ENCODE peak calls at places on chromosomes 2 and 18, in ten cellular contexts. One of them, this sample, is unnamed.

GRCh38 chr2:27792759-27793158 is 21.2 kb downstream of the MRPL33 start:
- DNase-seq in kidney epithelial cell: no peak
- DNase-seq in keratinocyte: no peak
- DNase-seq in pancreas: no peak
- DNase-seq in esophagus squamous epithelium: no peak
- DNase-seq in heart right ventricle: no peak
- DNase-seq in A549: no peak
- DNase-seq in PC-3: peak; percentile 65
- DNase-seq in kidney: no peak
- DNase-seq in GM12878: no peak
- DNase-seq in this sample: no peak

GRCh38 chr18:40534748-40535147 is 1420.3 kb upstream of the PIK3C3 start:
- DNase-seq in kidney epithelial cell: no peak
- DNase-seq in keratinocyte: peak; percentile 85
- DNase-seq in pancreas: no peak
- DNase-seq in esophagus squamous epithelium: no peak
- DNase-seq in heart right ventricle: no peak
- DNase-seq in A549: no peak
- DNase-seq in PC-3: peak; percentile 53
- DNase-seq in kidney: no peak
- DNase-seq in GM12878: no peak
- DNase-seq in this sample: no peak

GRCh38 chr2:174059178-174059874 is 94.2 kb upstream of the SP3 start:
- DNase-seq in kidney epithelial cell: peak; percentile 32
- DNase-seq in keratinocyte: no peak
- DNase-seq in pancreas: no peak
- DNase-seq in esophagus squamous epithelium: no peak
- DNase-seq in heart right ventricle: no peak
- DNase-seq in A549: peak; percentile 16
- DNase-seq in PC-3: peak; percentile 42
- DNase-seq in kidney: no peak
- DNase-seq in GM12878: no peak
- DNase-seq in this sample: no peak

GRCh38 chr2:177242136-177242987 is 22.2 kb downstream of the NFE2L2 start:
- DNase-seq in kidney epithelial cell: peak; percentile 87
- DNase-seq in keratinocyte: no peak
- DNase-seq in pancreas: no peak
- DNase-seq in esophagus squamous epithelium: no peak
- DNase-seq in heart right ventricle: no peak
- DNase-seq in A549: peak; percentile 84
- DNase-seq in PC-3: peak; percentile 92
- DNase-seq in kidney: no peak
- DNase-seq in GM12878: no peak
- DNase-seq in this sample: no peak

GRCh38 chr2:98656800-98657199 is 48.4 kb downstream of the UNC50 start:
- DNase-seq in kidney epithelial cell: no peak
- DNase-seq in keratinocyte: no peak
- DNase-seq in pancreas: no peak
- DNase-seq in esophagus squamous epithelium: no peak
- DNase-seq in heart right ventricle: no peak
- DNase-seq in A549: no peak
- DNase-seq in PC-3: no peak
- DNase-seq in kidney: no peak
- DNase-seq in GM12878: no peak
- DNase-seq in this sample: no peak

GRCh38 chr2:128448331-128449225 is 129.9 kb upstream of the HS6ST1 start:
- DNase-seq in kidney epithelial cell: no peak
- DNase-seq in keratinocyte: no peak
- DNase-seq in pancreas: no peak
- DNase-seq in esophagus squamous epithelium: no peak
- DNase-seq in heart right ventricle: no peak
- DNase-seq in A549: no peak
- DNase-seq in PC-3: no peak
- DNase-seq in kidney: no peak
- DNase-seq in GM12878: no peak
- DNase-seq in this sample: no peak

GRCh38 chr2:54952978-54953456 is 97.2 kb downstream of the RTN4 start:
- DNase-seq in kidney epithelial cell: no peak
- DNase-seq in keratinocyte: no peak
- DNase-seq in pancreas: no peak
- DNase-seq in esophagus squamous epithelium: no peak
- DNase-seq in heart right ventricle: no peak
- DNase-seq in A549: peak; percentile 54
- DNase-seq in PC-3: peak; percentile 91
- DNase-seq in kidney: no peak
- DNase-seq in GM12878: no peak
- DNase-seq in this sample: no peak

GRCh38 chr18:13577091-13577697 is 149.2 kb downstream of the FAM210A start:
- DNase-seq in kidney epithelial cell: no peak
- DNase-seq in keratinocyte: no peak
- DNase-seq in pancreas: no peak
- DNase-seq in esophagus squamous epithelium: no peak
- DNase-seq in heart right ventricle: no peak
- DNase-seq in A549: no peak
- DNase-seq in PC-3: peak; percentile 22
- DNase-seq in kidney: no peak
- DNase-seq in GM12878: peak; percentile 90
- DNase-seq in this sample: no peak

GRCh38 chr18:67302043-67302442 is 214.5 kb downstream of the DSEL start:
- DNase-seq in kidney epithelial cell: peak; percentile 1
- DNase-seq in keratinocyte: no peak
- DNase-seq in pancreas: no peak
- DNase-seq in esophagus squamous epithelium: no peak
- DNase-seq in heart right ventricle: no peak
- DNase-seq in A549: no peak
- DNase-seq in PC-3: peak; percentile 39
- DNase-seq in kidney: no peak
- DNase-seq in GM12878: no peak
- DNase-seq in this sample: no peak

GRCh38 chr2:40485319-40485718 is 33.4 kb upstream of the SLC8A1 start:
- DNase-seq in kidney epithelial cell: no peak
- DNase-seq in keratinocyte: no peak
- DNase-seq in pancreas: no peak
- DNase-seq in esophagus squamous epithelium: no peak
- DNase-seq in heart right ventricle: no peak
- DNase-seq in A549: no peak
- DNase-seq in PC-3: no peak
- DNase-seq in kidney: no peak
- DNase-seq in GM12878: no peak
- DNase-seq in this sample: no peak

GRCh38 chr18:13222371-13223281 is 4.1 kb downstream of the LDLRAD4 start:
- DNase-seq in kidney epithelial cell: no peak
- DNase-seq in keratinocyte: no peak
- DNase-seq in pancreas: peak; percentile 26
- DNase-seq in esophagus squamous epithelium: no peak
- DNase-seq in heart right ventricle: peak; percentile 76
- DNase-seq in A549: no peak
- DNase-seq in PC-3: peak; percentile 23
- DNase-seq in kidney: peak; percentile 95
- DNase-seq in GM12878: no peak
- DNase-seq in this sample: no peak

GRCh38 chr2:128313076-128313836 is 5.4 kb downstream of the HS6ST1 start:
- DNase-seq in kidney epithelial cell: no peak
- DNase-seq in keratinocyte: no peak
- DNase-seq in pancreas: peak; percentile 13
- DNase-seq in esophagus squamous epithelium: no peak
- DNase-seq in heart right ventricle: peak; percentile 9
- DNase-seq in A549: peak; percentile 44
- DNase-seq in PC-3: peak; percentile 47
- DNase-seq in kidney: peak; percentile 68
- DNase-seq in GM12878: no peak
- DNase-seq in this sample: no peak

GRCh38 chr2:102301867-102302362 is 9.4 kb upstream of the IL1RL1 start:
- DNase-seq in kidney epithelial cell: no peak
- DNase-seq in keratinocyte: no peak
- DNase-seq in pancreas: no peak
- DNase-seq in esophagus squamous epithelium: no peak
- DNase-seq in heart right ventricle: no peak
- DNase-seq in A549: peak; percentile 40
- DNase-seq in PC-3: peak; percentile 46
- DNase-seq in kidney: no peak
- DNase-seq in GM12878: peak; percentile 47
- DNase-seq in this sample: no peak

GRCh38 chr2:121748202-121748601 is 7.2 kb upstream of the TSN start:
- DNase-seq in kidney epithelial cell: no peak
- DNase-seq in keratinocyte: no peak
- DNase-seq in pancreas: no peak
- DNase-seq in esophagus squamous epithelium: no peak
- DNase-seq in heart right ventricle: no peak
- DNase-seq in A549: peak; percentile 61
- DNase-seq in PC-3: peak; percentile 50
- DNase-seq in kidney: no peak
- DNase-seq in GM12878: no peak
- DNase-seq in this sample: no peak

GRCh38 chr2:20456049-20456665 is 9.3 kb downstream of the RHOB start:
- DNase-seq in kidney epithelial cell: no peak
- DNase-seq in keratinocyte: no peak
- DNase-seq in pancreas: no peak
- DNase-seq in esophagus squamous epithelium: no peak
- DNase-seq in heart right ventricle: no peak
- DNase-seq in A549: no peak
- DNase-seq in PC-3: no peak
- DNase-seq in kidney: no peak
- DNase-seq in GM12878: no peak
- DNase-seq in this sample: no peak

GRCh38 chr2:152600051-152600657 is 117.1 kb downstream of the PRPF40A start:
- DNase-seq in kidney epithelial cell: no peak
- DNase-seq in keratinocyte: no peak
- DNase-seq in pancreas: no peak
- DNase-seq in esophagus squamous epithelium: no peak
- DNase-seq in heart right ventricle: no peak
- DNase-seq in A549: no peak
- DNase-seq in PC-3: no peak
- DNase-seq in kidney: no peak
- DNase-seq in GM12878: no peak
- DNase-seq in this sample: no peak

DNA sequence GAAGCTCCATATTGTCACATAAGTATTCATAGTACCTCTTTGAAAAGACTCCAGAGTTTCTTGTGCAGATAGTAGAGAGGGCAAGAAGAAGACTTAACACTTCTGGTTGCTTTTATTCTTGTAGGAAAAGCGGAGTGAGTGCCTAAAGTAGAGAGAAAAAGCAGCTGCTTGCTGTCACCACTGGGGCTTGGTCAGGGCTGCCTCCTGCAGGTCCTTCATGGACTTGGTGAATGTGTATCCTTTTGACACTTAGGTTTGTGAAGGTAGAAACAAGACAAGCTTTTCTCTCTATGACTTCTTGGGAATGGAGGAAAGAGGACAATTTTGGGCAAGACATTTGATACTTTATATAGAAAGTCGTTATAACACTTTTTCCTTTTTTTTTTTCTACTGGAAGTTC is 312.8 kb upstream of the FANCL start:
- DNase-seq in kidney epithelial cell: no peak
- DNase-seq in keratinocyte: no peak
- DNase-seq in pancreas: no peak
- DNase-seq in esophagus squamous epithelium: no peak
- DNase-seq in heart right ventricle: no peak
- DNase-seq in A549: peak; percentile 30
- DNase-seq in PC-3: peak; percentile 51
- DNase-seq in kidney: no peak
- DNase-seq in GM12878: no peak
- DNase-seq in this sample: no peak
- TF ChIP-seq CTCF in kidney epithelial cell: peak; percentile 19
- TF ChIP-seq CTCF in keratinocyte: peak; percentile 63
- TF ChIP-seq CTCF in pancreas: no peak
- TF ChIP-seq CTCF in esophagus squamous epithelium: no peak
- TF ChIP-seq CTCF in heart right ventricle: peak; percentile 19
- TF ChIP-seq CTCF in A549: peak; percentile 10
- TF ChIP-seq CTCF in PC-3: peak; percentile 65
- TF ChIP-seq CTCF in kidney: no peak
- TF ChIP-seq CTCF in GM12878: peak; percentile 22
- TF ChIP-seq CTCF in this sample: no peak

DNA sequence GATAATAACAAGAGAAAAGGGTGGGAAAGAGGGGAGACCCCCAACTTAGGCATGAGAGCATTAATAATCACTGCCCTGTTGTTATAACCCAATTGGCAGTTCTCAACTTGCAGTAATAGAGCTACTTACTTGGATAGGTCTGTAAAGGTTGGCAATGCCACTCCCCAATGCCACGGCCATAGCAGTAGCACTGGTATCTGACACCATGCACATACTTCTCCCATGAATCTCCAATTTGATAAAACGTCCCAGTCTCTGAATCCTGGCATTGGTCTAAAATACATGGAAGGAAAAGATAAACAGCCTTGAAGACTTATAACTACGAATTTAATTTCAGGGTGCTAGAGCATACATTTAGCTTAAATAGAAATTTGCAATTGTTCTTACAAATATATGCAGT is 16.8 kb downstream of the FN1 start:
- DNase-seq in kidney epithelial cell: no peak
- DNase-seq in keratinocyte: no peak
- DNase-seq in pancreas: no peak
- DNase-seq in esophagus squamous epithelium: no peak
- DNase-seq in heart right ventricle: no peak
- DNase-seq in A549: peak; percentile 32
- DNase-seq in PC-3: no peak
- DNase-seq in kidney: no peak
- DNase-seq in GM12878: no peak
- DNase-seq in this sample: no peak
- H3K4me3 ChIP-seq in kidney epithelial cell: no peak overlapping the region
- H3K4me3 ChIP-seq in keratinocyte: no peak overlapping the region
- H3K4me3 ChIP-seq in pancreas: no peak overlapping the region
- H3K4me3 ChIP-seq in esophagus squamous epithelium: no peak overlapping the region
- H3K4me3 ChIP-seq in heart right ventricle: no peak overlapping the region
- H3K4me3 ChIP-seq in A549: no peak overlapping the region
- H3K4me3 ChIP-seq in PC-3: no peak overlapping the region
- H3K4me3 ChIP-seq in kidney: no peak overlapping the region
- H3K4me3 ChIP-seq in GM12878: no peak overlapping the region
- H3K4me3 ChIP-seq in this sample: no peak overlapping the region

GRCh38 chr2:163682695-163683094 is 53.1 kb downstream of the FIGN start:
- DNase-seq in kidney epithelial cell: no peak
- DNase-seq in keratinocyte: peak; percentile 32
- DNase-seq in pancreas: no peak
- DNase-seq in esophagus squamous epithelium: no peak
- DNase-seq in heart right ventricle: no peak
- DNase-seq in A549: peak; percentile 21
- DNase-seq in PC-3: peak; percentile 74
- DNase-seq in kidney: no peak
- DNase-seq in GM12878: no peak
- DNase-seq in this sample: no peak
- TF ChIP-seq CTCF in kidney epithelial cell: peak; percentile 32
- TF ChIP-seq CTCF in keratinocyte: peak; percentile 35
- TF ChIP-seq CTCF in pancreas: no peak
- TF ChIP-seq CTCF in esophagus squamous epithelium: no peak
- TF ChIP-seq CTCF in heart right ventricle: no peak
- TF ChIP-seq CTCF in A549: no peak
- TF ChIP-seq CTCF in PC-3: peak; percentile 53
- TF ChIP-seq CTCF in kidney: no peak
- TF ChIP-seq CTCF in GM12878: no peak
- TF ChIP-seq CTCF in this sample: no peak

DNA sequence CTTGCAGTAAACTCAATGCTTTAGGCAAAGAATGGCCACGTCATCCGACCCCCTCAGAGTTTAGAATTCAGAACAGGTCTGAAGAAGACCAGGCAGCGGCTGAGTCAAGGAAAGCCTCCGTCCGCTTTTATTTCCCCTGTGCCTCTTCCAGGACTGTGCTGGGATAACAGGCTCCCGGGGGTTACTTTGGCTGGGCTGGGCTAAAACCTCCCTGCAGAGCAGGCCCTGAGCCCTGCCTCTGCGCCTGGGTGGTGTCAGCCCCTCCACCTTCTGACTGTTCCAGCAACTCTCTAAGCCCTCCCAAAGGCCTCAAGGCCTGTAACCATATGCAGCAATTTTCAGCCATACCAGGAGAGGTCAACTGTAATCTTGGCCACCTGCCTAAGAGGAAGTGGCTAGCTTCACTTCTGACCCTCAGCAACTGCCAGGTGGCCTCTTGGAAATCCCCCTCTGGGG is 166.5 kb downstream of the RPIA start:
- DNase-seq in kidney epithelial cell: peak; percentile 54
- DNase-seq in keratinocyte: no peak
- DNase-seq in pancreas: no peak
- DNase-seq in esophagus squamous epithelium: no peak
- DNase-seq in heart right ventricle: no peak
- DNase-seq in A549: peak; percentile 6
- DNase-seq in PC-3: no peak
- DNase-seq in kidney: no peak
- DNase-seq in GM12878: no peak
- DNase-seq in this sample: no peak
- H3K4me3 ChIP-seq in kidney epithelial cell: no peak overlapping the region
- H3K4me3 ChIP-seq in keratinocyte: no peak overlapping the region
- H3K4me3 ChIP-seq in pancreas: no peak overlapping the region
- H3K4me3 ChIP-seq in esophagus squamous epithelium: peak overlapping the region; percentile 18
- H3K4me3 ChIP-seq in heart right ventricle: no peak overlapping the region
- H3K4me3 ChIP-seq in A549: no peak overlapping the region
- H3K4me3 ChIP-seq in PC-3: no peak overlapping the region
- H3K4me3 ChIP-seq in kidney: no peak overlapping the region
- H3K4me3 ChIP-seq in GM12878: no peak overlapping the region
- H3K4me3 ChIP-seq in this sample: no peak overlapping the region

This sample was measured in ovary.